ENCODE peak calls at places on chromosomes 7 and 10, in seven cellular contexts. N, Y, U, M, D, Z and E are unnamed samples. For H3K4me1, the result is how much of the 10 kb centered on the place peaks cover.

GRCh38 chr7:179948-180694 is 12.2 kb upstream of the FAM20C start:
- DNase-seq in N (no peak), Y (no peak), U (no peak), M (no peak), D (no peak), Z (no peak), E (no peak)

GRCh38 chr10:112758961-112759360 is 191.1 kb upstream of the TCF7L2 start:
- DNase-seq in N (no peak), Y (no peak), U (no peak), M (no peak), D (no peak), Z (no peak), E (no peak)

GRCh38 chr7:102467581-102468415 is 3.0 kb downstream of the LRWD1 start:
- DNase-seq in N (no peak), Y (no peak), U (no peak), M (no peak), D (no peak), Z (no peak), E (no peak)

GRCh38 chr7:22920664-22921063 is 93.3 kb downstream of the HYCC1 start:
- DNase-seq in N (no peak), Y (no peak), U (no peak), M (peak), D (no peak), Z (no peak), E (no peak)

GRCh38 chr10:78604286-78604685 is 464.5 kb upstream of the ZMIZ1 start:
- DNase-seq in N (no peak), Y (peak), U (no peak), M (no peak), D (no peak), Z (no peak), E (no peak)

GRCh38 chr7:36284470-36284869 is 105.2 kb upstream of the ANLN start:
- DNase-seq in N (no peak), Y (peak), U (no peak), M (no peak), D (no peak), Z (no peak), E (no peak)

GRCh38 chr10:5468262-5469106 is 30.9 kb downstream of the CALML5 start:
- DNase-seq in N (no peak), Y (no peak), U (no peak), M (no peak), D (no peak), Z (no peak), E (no peak)

GRCh38 chr10:22597142-22597541 is 117.2 kb downstream of the PIP4K2A start:
- DNase-seq in N (peak), Y (no peak), U (no peak), M (no peak), D (no peak), Z (no peak), E (no peak)

GRCh38 chr10:132248455-132249231 is 59.1 kb downstream of the STK32C start:
- DNase-seq in N (no peak), Y (peak), U (no peak), M (peak), D (peak), Z (no peak), E (no peak)

GRCh38 chr7:55939514-55940123 is 12.1 kb upstream of the MRPS17 start:
- DNase-seq in N (no peak), Y (no peak), U (no peak), M (no peak), D (no peak), Z (no peak), E (no peak)

GRCh38 chr10:60282771-60283353 is 106.8 kb downstream of the ANK3 start:
- DNase-seq in N (peak), Y (no peak), U (no peak), M (peak), D (no peak), Z (no peak), E (no peak)

GRCh38 chr7:41315764-41316163 is 387.1 kb downstream of the INHBA start:
- DNase-seq in N (no peak), Y (peak), U (no peak), M (no peak), D (no peak), Z (no peak), E (no peak)

GRCh38 chr10:71300555-71301370 is 18.3 kb upstream of the SLC29A3 start:
- DNase-seq in N (no peak), Y (no peak), U (peak), M (no peak), D (no peak), Z (no peak), E (peak)

GRCh38 chr10:130932326-130933007 is 379.1 kb downstream of the TCERG1L start:
- DNase-seq in N (no peak), Y (peak), U (no peak), M (no peak), D (no peak), Z (no peak), E (no peak)

GRCh38 chr10:86100581-86101061 is 266.0 kb downstream of the GRID1 start:
- DNase-seq in N (peak), Y (peak), U (no peak), M (peak), D (no peak), Z (no peak), E (peak)

GRCh38 chr7:21125297-21125696 is 302.6 kb upstream of the SP4 start:
- DNase-seq in N (no peak), Y (peak), U (no peak), M (no peak), D (no peak), Z (no peak), E (no peak)

GRCh38 chr10:104253106-104253505 is 1.6 kb upstream of the GSTO1 start:
- DNase-seq in N (no peak), Y (peak), U (no peak), M (no peak), D (no peak), Z (no peak), E (no peak)

GRCh38 chr7:108456845-108457540 is 757 bp upstream of the NRCAM start:
- DNase-seq in N (no peak), Y (no peak), U (no peak), M (no peak), D (no peak), Z (no peak), E (no peak)

GRCh38 chr10:76091821-76092394 is 660.5 kb downstream of the LRMDA start:
- DNase-seq in N (no peak), Y (no peak), U (no peak), M (no peak), D (no peak), Z (no peak), E (no peak)

GRCh38 chr7:138239244-138239643 is 163.0 kb downstream of the AKR1D1 start:
- DNase-seq in N (no peak), Y (no peak), U (no peak), M (peak), D (no peak), Z (no peak), E (no peak)

GRCh38 chr7:107201795-107202450 is 33.1 kb downstream of the HBP1 start:
- DNase-seq in N (peak), Y (peak), U (no peak), M (peak), D (no peak), Z (peak), E (no peak)

GRCh38 chr7:107951896-107952295 is 51.1 kb downstream of the LAMB1 start:
- DNase-seq in N (no peak), Y (no peak), U (no peak), M (peak), D (no peak), Z (no peak), E (no peak)

GRCh38 chr10:63542835-63543575 is 21.8 kb downstream of the REEP3 start:
- DNase-seq in N (peak), Y (no peak), U (no peak), M (peak), D (no peak), Z (no peak), E (no peak)

GRCh38 chr10:88116491-88116890 is 253.1 kb downstream of the PTEN start:
- DNase-seq in N (peak), Y (no peak), U (no peak), M (no peak), D (no peak), Z (no peak), E (no peak)

GRCh38 chr7:150404785-150405583 is 25.9 kb downstream of the ZNF775 start:
- DNase-seq in N (peak), Y (peak), U (peak), M (peak), D (peak), Z (peak), E (no peak)

GRCh38 chr10:14659626-14660196 is 115.0 kb downstream of the FAM107B start:
- DNase-seq in N (no peak), Y (no peak), U (peak), M (no peak), D (no peak), Z (peak), E (no peak)

GRCh38 chr7:157474685-157475084 is 137.9 kb downstream of the DNAJB6 start:
- DNase-seq in N (no peak), Y (peak), U (peak), M (peak), D (no peak), Z (no peak), E (no peak)

DNA sequence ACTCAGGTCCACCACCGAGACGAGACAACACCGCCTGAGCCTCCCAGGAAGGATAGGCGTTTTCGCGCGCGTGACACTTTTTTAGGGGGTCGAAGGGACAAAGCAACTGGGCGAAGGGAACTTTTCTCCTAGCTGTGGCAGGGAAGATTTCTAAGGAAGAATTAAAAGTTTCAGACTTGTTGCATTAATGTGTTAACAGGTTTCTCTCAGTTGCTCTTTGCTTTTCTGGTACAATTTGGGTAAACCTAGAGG is 1.8 kb downstream of the CDK13 start:
- DNase-seq in N (no peak), Y (no peak), U (no peak), M (no peak), D (no peak), Z (no peak), E (no peak)
- H3K4me1 ChIP-seq in N (under half), Y (under half), U (under half), M (under half), D (under half), Z (under half), E (under half)

DNA sequence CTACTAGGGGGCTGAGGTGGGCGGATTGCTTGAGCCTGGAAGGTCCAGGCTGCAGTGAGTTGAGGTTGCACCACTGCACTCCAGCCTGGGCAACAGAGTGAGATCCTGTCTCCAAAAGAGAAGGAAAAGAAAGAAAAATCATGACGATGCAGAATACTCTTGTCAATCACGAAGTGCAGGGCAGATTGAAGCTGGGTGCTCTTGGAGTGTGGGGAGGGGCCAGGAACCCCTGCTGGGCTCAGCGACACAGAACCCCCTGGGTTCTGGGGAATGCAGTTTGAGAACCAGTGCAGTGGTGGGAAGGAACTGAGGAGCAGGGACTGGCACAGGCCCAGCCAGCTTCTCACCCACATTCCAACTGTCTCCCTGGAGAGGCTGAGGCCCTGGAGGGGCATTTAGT is 10.8 kb upstream of the INTS1 start:
- DNase-seq in N (no peak), Y (no peak), U (no peak), M (no peak), D (no peak), Z (no peak), E (no peak)
- H3K4me1 ChIP-seq in N (under half), Y (under half), U (under half), M (under half), D (under half), Z (under half), E (under half)

GRCh38 chr7:117250245-117250644 is 72.6 kb downstream of the WNT2 start:
- DNase-seq in N (no peak), Y (no peak), U (no peak), M (no peak), D (no peak), Z (no peak), E (no peak)

GRCh38 chr7:117249696-117250095 is 73.2 kb downstream of the WNT2 start:
- DNase-seq in N (peak), Y (no peak), U (no peak), M (no peak), D (no peak), Z (no peak), E (no peak)

GRCh38 chr7:117251687-117252086 is 71.2 kb downstream of the WNT2 start:
- DNase-seq in N (peak), Y (no peak), U (no peak), M (no peak), D (no peak), Z (no peak), E (no peak)

GRCh38 chr7:117248810-117249209 is 74.0 kb downstream of the WNT2 start:
- DNase-seq in N (peak), Y (no peak), U (no peak), M (no peak), D (no peak), Z (no peak), E (no peak)

DNA sequence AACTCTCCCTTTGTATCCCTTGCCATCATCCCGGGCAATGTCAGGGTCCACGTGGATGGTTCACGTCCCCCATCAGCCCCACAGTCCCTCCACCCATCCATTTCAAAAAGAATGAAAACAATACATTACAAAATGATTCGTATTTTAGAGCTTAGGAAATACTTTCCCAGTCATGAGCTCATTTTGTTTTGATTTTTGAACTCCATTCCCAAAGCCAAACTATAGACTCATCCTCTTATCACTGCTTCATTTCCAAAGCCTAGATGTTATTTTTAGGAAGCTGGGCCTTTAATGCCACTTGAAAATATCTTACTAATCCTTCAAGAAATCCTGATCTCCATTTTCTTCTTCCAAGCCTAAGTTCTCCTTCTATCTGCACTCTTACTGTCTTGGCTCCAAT is 72.1 kb downstream of the WNT2 start:
- DNase-seq in N (peak), Y (no peak), U (no peak), M (no peak), D (no peak), Z (no peak), E (no peak)
- H3K4me1 ChIP-seq in N (under half), Y (under half), U (under half), M (under half), D (under half), Z (under half), E (under half)

GRCh38 chr10:6602021-6602699 is 22.1 kb upstream of the PRKCQ start:
- DNase-seq in N (no peak), Y (no peak), U (no peak), M (no peak), D (no peak), Z (no peak), E (no peak)

GRCh38 chr10:6603142-6604125 is 23.4 kb upstream of the PRKCQ start:
- DNase-seq in N (no peak), Y (no peak), U (no peak), M (no peak), D (no peak), Z (no peak), E (no peak)

GRCh38 chr10:6601224-6601805 is 21.2 kb upstream of the PRKCQ start:
- DNase-seq in N (no peak), Y (no peak), U (no peak), M (no peak), D (no peak), Z (no peak), E (no peak)

GRCh38 chr10:6600224-6600987 is 20.3 kb upstream of the PRKCQ start:
- DNase-seq in N (no peak), Y (no peak), U (no peak), M (no peak), D (no peak), Z (no peak), E (no peak)

GRCh38 chr10:6602700-6603084 is 22.6 kb upstream of the PRKCQ start:
- DNase-seq in N (no peak), Y (no peak), U (no peak), M (no peak), D (no peak), Z (no peak), E (no peak)
- H3K4me1 ChIP-seq in N (under half), Y (under half), U (under half), M (under half), D (under half), Z (under half), E (under half)

GRCh38 chr7:129952653-129953560 is at the start of gene UBE2H:
- DNase-seq in N (peak), Y (peak), U (peak), M (peak), D (peak), Z (peak), E (no peak)

GRCh38 chr7:129951076-129952011 is 1.4 kb downstream of the UBE2H start:
- DNase-seq in N (no peak), Y (peak), U (no peak), M (peak), D (no peak), Z (no peak), E (no peak)

GRCh38 chr7:129949292-129950133 is 3.2 kb downstream of the UBE2H start:
- DNase-seq in N (peak), Y (peak), U (no peak), M (peak), D (no peak), Z (no peak), E (no peak)

GRCh38 chr7:129950191-129950940 is 2.4 kb downstream of the UBE2H start:
- DNase-seq in N (no peak), Y (no peak), U (no peak), M (no peak), D (no peak), Z (no peak), E (no peak)

GRCh38 chr7:129952164-129952652 is 552 bp downstream of the UBE2H start:
- DNase-seq in N (no peak), Y (peak), U (peak), M (peak), D (peak), Z (peak), E (no peak)
- H3K4me1 ChIP-seq in N (under half), Y (under half), U (under half), M (under half), D (under half), Z (under half), E (under half)

GRCh38 chr10:17021661-17022060 is 108.0 kb downstream of the CUBN start:
- DNase-seq in N (peak), Y (no peak), U (no peak), M (no peak), D (no peak), Z (no peak), E (no peak)

GRCh38 chr10:17023386-17024298 is 106.0 kb downstream of the CUBN start:
- DNase-seq in N (peak), Y (peak), U (no peak), M (peak), D (no peak), Z (peak), E (peak)

GRCh38 chr10:17024461-17024860 is 105.2 kb downstream of the CUBN start:
- DNase-seq in N (no peak), Y (no peak), U (no peak), M (no peak), D (no peak), Z (no peak), E (no peak)

GRCh38 chr10:17022898-17023297 is 106.7 kb downstream of the CUBN start:
- DNase-seq in N (no peak), Y (no peak), U (no peak), M (no peak), D (no peak), Z (no peak), E (no peak)

DNA sequence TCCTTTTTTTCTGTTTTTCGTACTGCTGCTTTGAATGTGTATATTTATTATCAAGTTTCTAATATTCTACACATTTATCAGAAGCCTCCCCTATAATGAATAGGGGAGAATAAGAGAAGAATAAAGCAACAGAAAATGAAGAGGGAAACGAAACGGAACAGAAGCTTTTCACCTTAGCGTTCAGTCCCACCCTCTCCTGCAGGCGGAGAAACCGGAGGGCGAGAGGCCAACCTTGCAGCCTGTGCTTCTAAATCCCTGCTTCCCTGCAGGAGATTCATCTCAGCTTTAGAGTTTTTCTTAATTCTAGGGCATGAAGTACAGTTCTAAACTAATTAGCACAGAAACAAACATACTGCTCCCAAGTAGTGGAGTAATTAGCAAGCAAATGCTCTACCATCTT is 107.2 kb downstream of the CUBN start:
- DNase-seq in N (no peak), Y (peak), U (no peak), M (no peak), D (no peak), Z (no peak), E (no peak)
- H3K4me1 ChIP-seq in N (under half), Y (under half), U (under half), M (under half), D (under half), Z (under half), E (under half)

DNA sequence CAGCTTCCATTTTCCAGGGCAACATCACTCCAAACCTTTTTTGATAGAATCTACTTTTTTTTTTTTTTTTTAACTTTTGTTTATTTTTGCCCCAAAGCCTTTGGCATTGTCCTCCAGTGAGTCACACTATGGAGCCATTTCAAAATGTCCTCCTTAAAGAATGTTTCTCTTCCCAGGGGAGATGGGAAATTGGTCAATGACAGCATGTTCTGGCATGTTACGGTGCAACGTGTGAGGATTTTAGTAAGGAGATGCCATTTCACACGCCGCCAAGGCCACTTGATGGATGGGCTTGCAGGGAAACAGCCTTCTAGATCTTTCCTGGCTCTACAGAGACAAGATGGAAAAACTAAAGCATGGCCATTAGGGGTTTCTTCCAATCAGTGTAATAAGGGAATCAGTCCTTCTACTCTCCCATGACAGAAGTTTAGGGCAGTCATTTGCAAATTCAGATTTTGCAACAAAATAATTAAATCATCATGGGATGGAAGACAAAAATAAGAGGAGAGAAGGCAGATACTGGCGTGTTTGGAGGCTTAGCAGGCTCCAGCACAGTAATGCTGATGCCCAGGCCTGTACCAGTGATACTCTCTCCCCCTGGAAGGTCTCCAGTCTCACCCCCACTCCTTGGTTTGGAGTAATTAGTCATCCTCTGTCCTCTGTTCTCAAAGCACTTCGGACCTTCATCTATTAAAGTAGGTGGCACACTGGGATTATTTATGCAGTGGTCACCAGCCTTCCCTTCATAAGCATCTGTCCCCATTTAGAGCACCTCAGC is 30.9 kb upstream of the TRIL start:
- DNase-seq in N (peak), Y (no peak), U (no peak), M (peak), D (no peak), Z (peak), E (peak)
- H3K4me1 ChIP-seq in N (under half), Y (under half), U (under half), M (under half), D (under half), Z (under half), E (under half)

GRCh38 chr7:129773328-129773731 is 161.8 kb downstream of the NRF1 start:
- DNase-seq in N (no peak), Y (no peak), U (no peak), M (no peak), D (no peak), Z (no peak), E (no peak)
- H3K4me1 ChIP-seq in N (under half), Y (under half), U (under half), M (under half), D (under half), Z (under half), E (under half)